ENCODE peak calls at places on chromosomes 5 and 9, in six cellular contexts. F, M, P, D, E and U are unnamed samples.

GRCh38 chr5:76384189-76384588 is 18.9 kb upstream of the IQGAP2 start:
- DNase-seq in F (no peak), M (no peak), P (no peak), D (no peak), E (no peak), U (no peak)

GRCh38 chr9:132288371-132288770 is 66.4 kb downstream of the SETX start:
- DNase-seq in F (peak), M (no peak), P (no peak), D (no peak), E (peak), U (no peak)

GRCh38 chr5:155651-156410 is 35.5 kb upstream of the LRRC14B start:
- DNase-seq in F (no peak), M (no peak), P (peak), D (no peak), E (no peak), U (no peak)

GRCh38 chr9:106287108-106287631 is 575.8 kb upstream of the ZNF462 start:
- DNase-seq in F (no peak), M (no peak), P (no peak), D (peak), E (peak), U (no peak)

GRCh38 chr5:134592141-134592746 is 40.4 kb downstream of the SAR1B start:
- DNase-seq in F (peak), M (no peak), P (no peak), D (no peak), E (peak), U (no peak)

GRCh38 chr9:13139641-13140171 is 139.8 kb downstream of the MPDZ start:
- DNase-seq in F (peak), M (no peak), P (no peak), D (no peak), E (peak), U (no peak)

GRCh38 chr5:149628221-149628620 is 46.9 kb downstream of the ARHGEF37 start:
- DNase-seq in F (no peak), M (peak), P (no peak), D (no peak), E (no peak), U (no peak)

GRCh38 chr9:37566716-37567115 is 9.5 kb downstream of the FBXO10 start:
- DNase-seq in F (peak), M (no peak), P (no peak), D (no peak), E (peak), U (no peak)

GRCh38 chr5:133644000-133644865 is 31.9 kb upstream of the FSTL4 start:
- DNase-seq in F (peak), M (no peak), P (no peak), D (no peak), E (no peak), U (no peak)

GRCh38 chr5:175816348-175816747 is 55.0 kb upstream of the CPLX2 start:
- DNase-seq in F (no peak), M (no peak), P (no peak), D (no peak), E (no peak), U (no peak)

GRCh38 chr9:6229604-6230003 is 14.0 kb downstream of the IL33 start:
- DNase-seq in F (no peak), M (peak), P (no peak), D (peak), E (no peak), U (peak)

GRCh38 chr5:149829954-149830353 is 99.8 kb downstream of the PPARGC1B start:
- DNase-seq in F (no peak), M (no peak), P (no peak), D (no peak), E (peak), U (peak)

GRCh38 chr5:133271606-133272005 is 219.8 kb downstream of the HSPA4 start:
- DNase-seq in F (no peak), M (no peak), P (no peak), D (no peak), E (no peak), U (no peak)

GRCh38 chr5:42879267-42879666 is 67.6 kb upstream of the SELENOP start:
- DNase-seq in F (no peak), M (no peak), P (no peak), D (no peak), E (no peak), U (no peak)

GRCh38 chr5:22908129-22908528 is 55.0 kb upstream of the CDH12 start:
- DNase-seq in F (no peak), M (no peak), P (no peak), D (no peak), E (no peak), U (no peak)

GRCh38 chr5:1293416-1293996 is 1.4 kb downstream of the TERT start:
- DNase-seq in F (no peak), M (no peak), P (no peak), D (no peak), E (no peak), U (no peak)

GRCh38 chr5:131617140-131617822 is 17.7 kb downstream of the RAPGEF6 start:
- DNase-seq in F (no peak), M (no peak), P (no peak), D (no peak), E (no peak), U (no peak)

GRCh38 chr5:143241892-143242291 is 161.6 kb downstream of the NR3C1 start:
- DNase-seq in F (no peak), M (no peak), P (no peak), D (no peak), E (peak), U (no peak)

GRCh38 chr5:175230299-175230698 is 213.7 kb downstream of the DRD1 start:
- DNase-seq in F (no peak), M (no peak), P (no peak), D (no peak), E (no peak), U (no peak)

GRCh38 chr5:139414601-139415121 is 10.8 kb upstream of the SPATA24 start:
- DNase-seq in F (no peak), M (no peak), P (no peak), D (no peak), E (no peak), U (no peak)

GRCh38 chr5:135373747-135374515 is 25.1 kb downstream of the MACROH2A1 start:
- DNase-seq in F (peak), M (no peak), P (no peak), D (no peak), E (no peak), U (no peak)

GRCh38 chr9:136170291-136170901 is 34.5 kb downstream of the LHX3 start:
- DNase-seq in F (peak), M (no peak), P (peak), D (no peak), E (no peak), U (no peak)

GRCh38 chr5:41334221-41334620 is 120.9 kb upstream of the C6 start:
- DNase-seq in F (no peak), M (no peak), P (no peak), D (no peak), E (no peak), U (no peak)

GRCh38 chr9:2177121-2177520 is 162.0 kb downstream of the SMARCA2 start:
- DNase-seq in F (no peak), M (no peak), P (no peak), D (no peak), E (no peak), U (no peak)

GRCh38 chr9:112624711-112625707 is 92.9 kb downstream of the INIP start:
- DNase-seq in F (no peak), M (no peak), P (no peak), D (no peak), E (no peak), U (no peak)

GRCh38 chr5:83955916-83956315 is 235.3 kb upstream of the HAPLN1 start:
- DNase-seq in F (peak), M (no peak), P (no peak), D (no peak), E (peak), U (no peak)

GRCh38 chr5:169895876-169896275 is 84.4 kb downstream of the INSYN2B start:
- DNase-seq in F (peak), M (no peak), P (no peak), D (no peak), E (peak), U (no peak)

GRCh38 chr9:20640331-20641187 is 18.3 kb upstream of the MLLT3 start:
- DNase-seq in F (no peak), M (peak), P (peak), D (no peak), E (no peak), U (peak)

GRCh38 chr5:95841914-95842812 is 19.6 kb upstream of the GLRX start:
- DNase-seq in F (peak), M (no peak), P (peak), D (no peak), E (peak), U (no peak)

GRCh38 chr5:73692166-73692640 is 66.2 kb downstream of the ARHGEF28 start:
- DNase-seq in F (peak), M (no peak), P (no peak), D (no peak), E (peak), U (no peak)

GRCh38 chr9:34169125-34169524 is 9.7 kb upstream of the UBAP1 start:
- DNase-seq in F (no peak), M (no peak), P (no peak), D (no peak), E (no peak), U (no peak)

GRCh38 chr5:132437604-132438275 is 52.8 kb downstream of the IRF1 start:
- DNase-seq in F (peak), M (no peak), P (peak), D (no peak), E (peak), U (no peak)

GRCh38 chr5:15516486-15516885 is 16.5 kb downstream of the FBXL7 start:
- DNase-seq in F (no peak), M (no peak), P (no peak), D (peak), E (no peak), U (no peak)

GRCh38 chr5:115096034-115096769 is 73.5 kb downstream of the TRIM36 start:
- DNase-seq in F (no peak), M (no peak), P (no peak), D (no peak), E (no peak), U (no peak)

GRCh38 chr5:169992789-169993188 is 12.5 kb upstream of the INSYN2B start:
- DNase-seq in F (no peak), M (no peak), P (no peak), D (no peak), E (no peak), U (no peak)

GRCh38 chr5:36870399-36871040 is 6.0 kb upstream of the NIPBL start:
- DNase-seq in F (peak), M (peak), P (no peak), D (peak), E (peak), U (peak)

GRCh38 chr9:137719194-137719593 is 100.4 kb downstream of the EHMT1 start:
- DNase-seq in F (no peak), M (no peak), P (no peak), D (no peak), E (no peak), U (no peak)

GRCh38 chr5:98770158-98770910 is 3.1 kb upstream of the RGMB start:
- DNase-seq in F (no peak), M (peak), P (no peak), D (peak), E (peak), U (peak)